ENCODE peak calls at places on chromosomes 1 and 21, in four cellular contexts. One of them, this sample, is unnamed.
A peak's percentile ranks its signal among the peaks of the same experiment; 100 is the strongest.

GRCh38 chr1:26111530-26112406 is at the start of gene PDIK1L:
- DNase-seq in GM12878: peak; percentile 73
- DNase-seq in K562: peak; percentile 98
- DNase-seq in WTC11: peak; percentile 92
- DNase-seq in this sample: peak; percentile 96

GRCh38 chr21:37220433-37220980 is 46.6 kb downstream of the VPS26C start:
- DNase-seq in WTC11: peak; percentile 24
- DNase-seq in GM12878: no peak
- DNase-seq in K562: no peak
- DNase-seq in this sample: peak; percentile 82

GRCh38 chr1:55580845-55581332 is 365.7 kb upstream of the USP24 start:
- DNase-seq in K562: no peak
- DNase-seq in WTC11: no peak
- DNase-seq in GM12878: no peak
- DNase-seq in this sample: no peak

GRCh38 chr1:226309398-226310122 is 596 bp upstream of the LIN9 start:
- DNase-seq in GM12878: no peak
- DNase-seq in WTC11: peak; percentile 66
- DNase-seq in K562: peak; percentile 62
- DNase-seq in this sample: no peak

GRCh38 chr21:26715116-26715515 is 130.1 kb downstream of the ADAMTS1 start:
- DNase-seq in GM12878: no peak
- DNase-seq in WTC11: no peak
- DNase-seq in K562: no peak
- DNase-seq in this sample: no peak

GRCh38 chr1:110003747-110004428 is 19.3 kb downstream of the AHCYL1 start:
- DNase-seq in GM12878: peak; percentile 45
- DNase-seq in K562: peak; percentile 87
- DNase-seq in WTC11: peak; percentile 38
- DNase-seq in this sample: no peak

GRCh38 chr21:45204395-45204794 is 83.3 kb downstream of the POFUT2 start:
- DNase-seq in WTC11: no peak
- DNase-seq in K562: no peak
- DNase-seq in GM12878: no peak
- DNase-seq in this sample: no peak

GRCh38 chr1:77126309-77126708 is 92.9 kb downstream of the PIGK start:
- DNase-seq in WTC11: peak; percentile 24
- DNase-seq in GM12878: no peak
- DNase-seq in K562: peak; percentile 56
- DNase-seq in this sample: peak; percentile 56

GRCh38 chr1:109978761-109979488 is 5.6 kb upstream of the AHCYL1 start:
- DNase-seq in K562: no peak
- DNase-seq in WTC11: no peak
- DNase-seq in GM12878: no peak
- DNase-seq in this sample: no peak

GRCh38 chr1:192724670-192725069 is 84.2 kb upstream of the RGS2 start:
- DNase-seq in K562: no peak
- DNase-seq in WTC11: no peak
- DNase-seq in GM12878: no peak
- DNase-seq in this sample: no peak

GRCh38 chr1:215830221-215830620 is 263.1 kb downstream of the KCTD3 start:
- DNase-seq in WTC11: no peak
- DNase-seq in K562: no peak
- DNase-seq in GM12878: no peak
- DNase-seq in this sample: no peak

GRCh38 chr1:205450448-205450847 is 5.4 kb downstream of the BLACAT1 start:
- DNase-seq in WTC11: peak; percentile 46
- DNase-seq in GM12878: no peak
- DNase-seq in K562: peak; percentile 57
- DNase-seq in this sample: peak; percentile 46

GRCh38 chr21:46377789-46378188 is 53.8 kb downstream of the PCNT start:
- DNase-seq in K562: no peak
- DNase-seq in GM12878: no peak
- DNase-seq in WTC11: no peak
- DNase-seq in this sample: no peak

GRCh38 chr21:46368533-46369285 is 44.8 kb downstream of the PCNT start:
- DNase-seq in GM12878: peak; percentile 65
- DNase-seq in K562: no peak
- DNase-seq in WTC11: no peak
- DNase-seq in this sample: no peak

DNA sequence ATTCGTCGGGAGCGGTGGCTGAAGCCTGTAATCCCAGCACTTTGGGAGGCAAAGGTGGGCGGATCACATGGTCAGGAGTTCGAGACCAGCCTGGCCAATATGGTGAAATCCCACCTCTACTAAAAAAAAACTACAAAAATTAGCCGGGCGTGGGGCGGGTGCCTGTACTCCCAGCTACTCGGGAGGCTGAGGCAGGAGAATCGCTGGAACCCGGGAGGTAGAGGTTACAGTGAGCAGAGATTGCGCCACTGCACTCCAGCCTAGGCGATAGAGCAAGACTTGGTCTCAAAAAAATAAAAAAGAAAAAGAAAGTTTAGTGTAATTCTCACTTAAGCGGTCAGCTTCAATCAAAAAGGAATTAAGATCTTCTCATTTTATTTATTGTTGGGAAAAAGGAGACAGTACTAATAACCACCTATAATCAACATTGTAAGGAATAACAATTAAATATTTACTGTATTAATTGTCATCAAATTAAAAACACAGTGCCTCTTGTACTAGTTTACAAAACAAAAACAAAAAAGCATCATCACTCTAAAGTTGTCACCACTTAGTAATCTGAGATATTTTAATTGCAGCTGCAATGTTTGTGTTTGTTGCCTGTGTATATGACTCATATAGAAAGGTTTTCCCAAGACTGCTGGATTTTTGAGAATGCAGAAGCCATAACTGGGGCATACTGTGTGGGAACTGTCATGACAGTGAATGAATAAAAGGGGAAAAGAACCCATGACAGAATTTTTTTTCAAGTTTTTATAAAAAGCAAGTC is 3.7 kb downstream of the FBXO42 start:
- DNase-seq in GM12878: no peak
- DNase-seq in WTC11: no peak
- DNase-seq in K562: peak; percentile 19
- DNase-seq in this sample: no peak
- TF ChIP-seq USF1 in GM12878: no peak
- TF ChIP-seq USF1 in WTC11: no peak
- TF ChIP-seq USF1 in K562: no peak
- TF ChIP-seq USF1 in this sample: no peak

GRCh38 chr1:6450005-6450450 is 15.9 kb downstream of the TNFRSF25 start:
- DNase-seq in GM12878: no peak
- DNase-seq in WTC11: no peak
- DNase-seq in K562: no peak
- DNase-seq in this sample: no peak

GRCh38 chr1:6459850-6460265 is 6.1 kb downstream of the TNFRSF25 start:
- DNase-seq in K562: no peak
- DNase-seq in GM12878: no peak
- DNase-seq in WTC11: no peak
- DNase-seq in this sample: no peak

GRCh38 chr1:6450943-6451373 is 15.0 kb downstream of the TNFRSF25 start:
- DNase-seq in GM12878: no peak
- DNase-seq in K562: no peak
- DNase-seq in WTC11: no peak
- DNase-seq in this sample: no peak

GRCh38 chr1:6456800-6457466 is 9.0 kb downstream of the TNFRSF25 start:
- DNase-seq in WTC11: no peak
- DNase-seq in GM12878: no peak
- DNase-seq in K562: no peak
- DNase-seq in this sample: no peak

GRCh38 chr1:6454856-6455751 is 10.9 kb downstream of the TNFRSF25 start:
- DNase-seq in GM12878: no peak
- DNase-seq in K562: no peak
- DNase-seq in WTC11: peak; percentile 52
- DNase-seq in this sample: peak; percentile 74
- TF ChIP-seq USF1 in GM12878: no peak
- TF ChIP-seq USF1 in K562: no peak
- TF ChIP-seq USF1 in WTC11: no peak
- TF ChIP-seq USF1 in this sample: no peak

DNA sequence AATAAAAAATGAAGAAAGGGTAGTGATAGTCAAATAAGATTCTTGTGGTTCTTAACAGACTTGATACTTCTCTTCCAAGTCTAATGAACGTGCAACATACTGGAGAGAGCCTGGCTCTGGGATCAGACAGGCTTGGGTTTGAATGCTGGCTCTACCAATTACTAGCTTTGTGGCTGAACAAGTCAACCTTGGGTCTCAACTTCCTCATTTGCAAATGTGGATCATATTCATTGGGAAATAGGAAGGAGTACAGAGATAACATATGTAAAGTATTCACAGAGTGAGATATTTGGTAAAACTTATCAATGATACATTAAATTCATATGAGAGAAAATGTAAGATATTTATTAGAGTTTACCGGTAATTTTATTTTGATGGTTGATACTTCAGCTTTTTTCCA is 2.0 kb downstream of the EDEM3 start:
- DNase-seq in WTC11: no peak
- DNase-seq in K562: peak; percentile 65
- DNase-seq in GM12878: no peak
- DNase-seq in this sample: no peak
- TF ChIP-seq USF1 in WTC11: no peak
- TF ChIP-seq USF1 in K562: no peak
- TF ChIP-seq USF1 in GM12878: no peak
- TF ChIP-seq USF1 in this sample: no peak

GRCh38 chr1:177163844-177164379 is 600 bp downstream of the ASTN1 start:
- DNase-seq in WTC11: peak; percentile 20
- DNase-seq in GM12878: no peak
- DNase-seq in K562: no peak
- DNase-seq in this sample: no peak

GRCh38 chr1:177165069-177165439 is 542 bp upstream of the ASTN1 start:
- DNase-seq in K562: no peak
- DNase-seq in GM12878: no peak
- DNase-seq in WTC11: no peak
- DNase-seq in this sample: peak; percentile 57

DNA sequence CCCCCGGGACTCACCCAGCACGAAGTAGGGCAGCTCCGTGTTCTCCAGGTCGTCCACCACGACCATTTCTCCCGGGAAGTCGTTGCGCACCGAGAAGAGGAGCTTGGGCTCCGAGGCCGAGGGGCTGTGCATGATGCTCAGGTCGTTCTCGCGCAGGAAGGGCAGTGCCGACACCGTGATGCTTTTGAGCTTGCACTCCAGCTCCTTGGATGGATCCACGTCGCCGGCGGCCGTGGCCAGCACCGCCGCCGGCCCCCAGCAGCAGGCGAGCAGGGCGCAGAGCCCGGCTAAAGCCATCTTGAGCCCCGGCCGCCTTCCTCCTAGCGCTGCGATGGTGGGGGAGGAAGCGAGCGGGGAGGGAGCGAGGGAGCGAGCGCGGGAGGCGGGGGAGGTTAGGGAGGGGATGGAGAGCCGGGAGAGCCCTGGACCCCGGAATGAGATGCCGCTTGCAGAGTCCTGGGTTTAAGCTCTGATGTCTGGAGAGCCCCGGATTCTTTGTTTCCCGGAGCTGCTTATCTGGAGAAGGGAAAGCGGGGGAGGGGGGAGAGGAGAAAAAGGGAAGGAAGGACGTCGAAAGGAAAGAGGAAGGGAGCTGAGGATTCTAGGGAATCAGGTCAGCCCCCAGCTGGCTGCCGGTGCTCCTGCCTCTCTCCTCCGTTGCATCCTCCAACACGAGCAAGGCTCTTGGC is at the start of gene ASTN1:
- DNase-seq in K562: no peak
- DNase-seq in WTC11: peak; percentile 69
- DNase-seq in GM12878: no peak
- DNase-seq in this sample: peak; percentile 90
- TF ChIP-seq USF1 in K562: no peak
- TF ChIP-seq USF1 in WTC11: no peak
- TF ChIP-seq USF1 in GM12878: no peak
- TF ChIP-seq USF1 in this sample: no peak

GRCh38 chr1:158037876-158038359 is 44.5 kb downstream of the KIRREL1 start:
- DNase-seq in WTC11: no peak
- DNase-seq in GM12878: no peak
- DNase-seq in K562: no peak
- DNase-seq in this sample: no peak
- TF ChIP-seq USF1 in WTC11: no peak
- TF ChIP-seq USF1 in GM12878: no peak
- TF ChIP-seq USF1 in K562: no peak
- TF ChIP-seq USF1 in this sample: no peak

GRCh38 chr21:30256100-30256499 is 26.6 kb downstream of the KRTAP24-1 start:
- DNase-seq in K562: no peak
- DNase-seq in WTC11: no peak
- DNase-seq in GM12878: no peak
- DNase-seq in this sample: no peak
- TF ChIP-seq USF1 in K562: no peak
- TF ChIP-seq USF1 in WTC11: no peak
- TF ChIP-seq USF1 in GM12878: no peak
- TF ChIP-seq USF1 in this sample: no peak

GRCh38 chr1:160419150-160419837 is 18.9 kb downstream of the VANGL2 start:
- DNase-seq in WTC11: no peak
- DNase-seq in GM12878: no peak
- DNase-seq in K562: no peak
- DNase-seq in this sample: no peak

GRCh38 chr1:160421881-160422280 is 21.5 kb downstream of the VANGL2 start:
- DNase-seq in WTC11: no peak
- DNase-seq in K562: no peak
- DNase-seq in GM12878: no peak
- DNase-seq in this sample: no peak

GRCh38 chr1:160419838-160420169 is 19.4 kb downstream of the VANGL2 start:
- DNase-seq in K562: no peak
- DNase-seq in GM12878: no peak
- DNase-seq in WTC11: no peak
- DNase-seq in this sample: no peak

GRCh38 chr1:160418483-160418882 is 18.1 kb downstream of the VANGL2 start:
- DNase-seq in K562: no peak
- DNase-seq in GM12878: no peak
- DNase-seq in WTC11: no peak
- DNase-seq in this sample: no peak

GRCh38 chr1:160420881-160421842 is 20.8 kb downstream of the VANGL2 start:
- DNase-seq in K562: peak; percentile 60
- DNase-seq in WTC11: no peak
- DNase-seq in GM12878: no peak
- DNase-seq in this sample: no peak
- TF ChIP-seq USF1 in K562: peak; percentile 30
- TF ChIP-seq USF1 in WTC11: no peak
- TF ChIP-seq USF1 in GM12878: no peak
- TF ChIP-seq USF1 in this sample: no peak

DNA sequence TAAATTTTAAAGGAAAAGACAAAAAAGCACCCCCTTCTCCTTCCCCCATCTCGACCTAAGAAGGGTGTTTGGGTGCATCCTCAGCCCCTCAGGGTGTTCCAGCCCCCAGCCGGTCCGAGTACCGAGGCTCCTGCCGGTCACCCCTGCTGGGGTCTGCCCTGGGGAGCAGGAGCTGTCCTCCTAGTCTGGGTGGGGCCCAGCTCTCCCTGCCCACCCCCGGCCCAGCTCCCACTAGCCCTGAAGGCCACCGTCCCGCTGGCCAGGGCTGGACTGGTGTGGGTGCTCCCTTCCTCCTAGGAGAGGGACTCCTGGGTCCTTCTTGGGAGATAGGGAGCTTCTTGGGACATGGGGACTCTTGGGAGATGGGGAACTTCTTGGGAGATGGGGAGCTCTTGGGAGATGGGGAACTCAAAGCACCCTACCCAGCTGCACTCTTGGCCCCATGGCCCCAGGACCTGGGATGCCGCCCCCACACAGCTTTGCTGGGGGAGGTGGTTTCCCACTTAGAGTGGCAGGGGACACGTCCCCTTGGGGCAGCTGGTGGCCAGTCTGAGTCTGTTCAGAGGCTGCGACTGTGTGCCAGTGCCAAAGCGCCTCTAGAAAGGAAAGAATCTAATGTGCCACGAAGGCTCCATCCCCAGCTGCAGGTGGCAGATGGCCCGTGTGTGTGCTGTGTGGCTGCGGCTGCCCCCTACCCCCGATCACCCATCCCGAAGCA is 44.5 kb downstream of the MORN1 start:
- DNase-seq in K562: no peak
- DNase-seq in WTC11: peak; percentile 9
- DNase-seq in GM12878: no peak
- DNase-seq in this sample: no peak
- TF ChIP-seq USF1 in K562: no peak
- TF ChIP-seq USF1 in WTC11: no peak
- TF ChIP-seq USF1 in GM12878: no peak
- TF ChIP-seq USF1 in this sample: no peak

This sample was measured in SK-N-SH.